ENCODE peak calls at places on chromosome 9, in seven cellular contexts. Y, L, S, C, K, O and N are unnamed samples.

GRCh38 chr9:116096046-116096445 is 57.5 kb upstream of the PAPPA start:
- ATAC-seq in Y (no peak), L (no peak), S (no peak), C (no peak), K (no peak), O (no peak), N (no peak)

GRCh38 chr9:114908104-114908621 is 22.2 kb downstream of the TNFSF8 start:
- ATAC-seq in Y (peak), L (peak), S (peak), C (no peak), K (peak), O (no peak), N (no peak)

GRCh38 chr9:120336021-120336752 is 243.8 kb downstream of the CDK5RAP2 start:
- ATAC-seq in Y (no peak), L (no peak), S (no peak), C (no peak), K (no peak), O (no peak), N (no peak)

GRCh38 chr9:72443855-72444254 is 77.6 kb upstream of the TMC1 start:
- ATAC-seq in Y (no peak), L (no peak), S (peak), C (peak), K (peak), O (peak), N (no peak)

GRCh38 chr9:134800791-134801339 is 79.7 kb upstream of the FCN2 start:
- ATAC-seq in Y (no peak), L (no peak), S (no peak), C (no peak), K (no peak), O (peak), N (peak)

GRCh38 chr9:134544388-134545212 is 97.0 kb upstream of the COL5A1 start:
- ATAC-seq in Y (no peak), L (no peak), S (peak), C (no peak), K (peak), O (peak), N (peak)

GRCh38 chr9:13116292-13116691 is 163.2 kb downstream of the MPDZ start:
- ATAC-seq in Y (no peak), L (no peak), S (no peak), C (no peak), K (no peak), O (no peak), N (no peak)

GRCh38 chr9:18185196-18185595 is 288.8 kb upstream of the ADAMTSL1 start:
- ATAC-seq in Y (no peak), L (no peak), S (no peak), C (no peak), K (peak), O (no peak), N (no peak)

GRCh38 chr9:135440620-135441019 is 39.0 kb upstream of the PPP1R26 start:
- ATAC-seq in Y (no peak), L (no peak), S (no peak), C (no peak), K (no peak), O (no peak), N (no peak)

GRCh38 chr9:18706648-18707047 is 232.7 kb downstream of the ADAMTSL1 start:
- ATAC-seq in Y (no peak), L (no peak), S (no peak), C (no peak), K (peak), O (no peak), N (no peak)

GRCh38 chr9:75088646-75089368 is 493 bp downstream of the OSTF1 start:
- ATAC-seq in Y (peak), L (peak), S (peak), C (peak), K (peak), O (peak), N (peak)

GRCh38 chr9:33856247-33856646 is 39.3 kb downstream of the UBE2R2 start:
- ATAC-seq in Y (peak), L (peak), S (no peak), C (no peak), K (no peak), O (no peak), N (no peak)

GRCh38 chr9:2173170-2173569 is 158.0 kb downstream of the SMARCA2 start:
- ATAC-seq in Y (no peak), L (no peak), S (no peak), C (no peak), K (no peak), O (no peak), N (no peak)

GRCh38 chr9:95211028-95211427 is 106.5 kb downstream of the FANCC start:
- ATAC-seq in Y (no peak), L (no peak), S (no peak), C (no peak), K (no peak), O (no peak), N (no peak)

GRCh38 chr9:135674977-135675376 is 11.9 kb downstream of the LCN9 start:
- ATAC-seq in Y (no peak), L (no peak), S (no peak), C (no peak), K (no peak), O (no peak), N (no peak)

GRCh38 chr9:4927043-4927471 is 58.0 kb upstream of the JAK2 start:
- ATAC-seq in Y (no peak), L (no peak), S (no peak), C (no peak), K (no peak), O (no peak), N (no peak)

GRCh38 chr9:109652971-109653370 is 127.0 kb upstream of the PALM2AKAP2 start:
- ATAC-seq in Y (no peak), L (no peak), S (no peak), C (no peak), K (no peak), O (peak), N (no peak)

GRCh38 chr9:17532461-17532860 is 46.4 kb upstream of the SH3GL2 start:
- ATAC-seq in Y (no peak), L (no peak), S (no peak), C (no peak), K (no peak), O (no peak), N (no peak)

GRCh38 chr9:131284856-131285255 is 4.7 kb upstream of the PLPP7 start:
- ATAC-seq in Y (no peak), L (no peak), S (no peak), C (no peak), K (no peak), O (no peak), N (no peak)
- TF ChIP-seq CTCF in Y (no peak), L (no peak), S (no peak), C (no peak), K (no peak), O (no peak), N (no peak)

GRCh38 chr9:94160594-94161501 is 76.6 kb downstream of the PTPDC1 start:
- ATAC-seq in Y (no peak), L (no peak), S (no peak), C (no peak), K (no peak), O (no peak), N (no peak)
- TF ChIP-seq CTCF in Y (no peak), L (no peak), S (no peak), C (no peak), K (no peak), O (no peak), N (no peak)

DNA sequence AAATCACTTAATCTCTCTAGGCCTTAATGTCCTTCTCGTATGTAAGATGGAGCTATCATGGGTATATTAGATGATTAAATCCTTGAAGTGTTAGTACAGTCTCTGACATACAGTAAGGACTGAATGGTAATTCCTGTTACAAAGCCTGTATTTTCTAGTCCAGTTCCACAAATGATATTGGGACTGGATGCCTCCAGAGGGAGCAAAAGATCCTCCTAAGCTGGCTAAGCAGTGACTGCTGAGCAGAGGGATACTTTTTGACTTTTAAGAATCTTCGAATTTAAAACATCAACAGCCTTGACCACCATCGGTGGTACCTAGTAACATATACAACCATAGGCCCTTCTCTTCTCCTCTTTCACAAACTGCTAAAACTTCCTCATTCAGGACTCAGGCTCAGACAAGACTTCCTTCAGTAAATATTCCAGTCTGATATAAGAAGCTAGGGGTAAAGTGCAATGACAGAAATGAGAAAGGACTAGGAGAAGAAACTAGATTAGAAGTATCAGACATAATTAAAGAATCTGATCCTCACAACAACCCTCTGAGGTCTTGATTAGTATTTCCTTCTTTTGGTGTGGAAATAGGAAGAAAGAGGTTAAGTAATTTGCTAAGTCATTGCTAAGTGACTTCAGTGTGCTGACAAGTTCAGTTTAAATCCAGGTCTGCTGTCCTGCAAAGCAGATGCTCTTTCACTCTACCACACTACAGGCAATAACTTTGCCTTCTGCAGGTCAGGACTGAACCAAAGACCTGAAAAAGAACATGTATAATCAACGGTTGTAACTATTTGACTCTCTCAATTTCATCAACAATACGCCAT is 13.9 kb downstream of the PTAR1 start:
- ATAC-seq in Y (no peak), L (no peak), S (peak), C (no peak), K (peak), O (no peak), N (no peak)
- TF ChIP-seq CTCF in Y (no peak), L (no peak), S (no peak), C (no peak), K (no peak), O (no peak), N (no peak)

GRCh38 chr9:132164604-132165362 is 2.9 kb downstream of the NTNG2 start:
- ATAC-seq in Y (peak), L (peak), S (no peak), C (no peak), K (no peak), O (peak), N (peak)

GRCh38 chr9:132168347-132168746 is 6.5 kb downstream of the NTNG2 start:
- ATAC-seq in Y (no peak), L (no peak), S (no peak), C (no peak), K (no peak), O (peak), N (no peak)

GRCh38 chr9:132167192-132167591 is 5.3 kb downstream of the NTNG2 start:
- ATAC-seq in Y (no peak), L (no peak), S (no peak), C (no peak), K (no peak), O (no peak), N (no peak)

GRCh38 chr9:132168851-132169250 is 7.0 kb downstream of the NTNG2 start:
- ATAC-seq in Y (no peak), L (no peak), S (no peak), C (no peak), K (no peak), O (no peak), N (no peak)

GRCh38 chr9:132166599-132166998 is 4.7 kb downstream of the NTNG2 start:
- ATAC-seq in Y (no peak), L (no peak), S (no peak), C (peak), K (peak), O (no peak), N (no peak)
- TF ChIP-seq CTCF in Y (no peak), L (no peak), S (no peak), C (no peak), K (no peak), O (no peak), N (no peak)

DNA sequence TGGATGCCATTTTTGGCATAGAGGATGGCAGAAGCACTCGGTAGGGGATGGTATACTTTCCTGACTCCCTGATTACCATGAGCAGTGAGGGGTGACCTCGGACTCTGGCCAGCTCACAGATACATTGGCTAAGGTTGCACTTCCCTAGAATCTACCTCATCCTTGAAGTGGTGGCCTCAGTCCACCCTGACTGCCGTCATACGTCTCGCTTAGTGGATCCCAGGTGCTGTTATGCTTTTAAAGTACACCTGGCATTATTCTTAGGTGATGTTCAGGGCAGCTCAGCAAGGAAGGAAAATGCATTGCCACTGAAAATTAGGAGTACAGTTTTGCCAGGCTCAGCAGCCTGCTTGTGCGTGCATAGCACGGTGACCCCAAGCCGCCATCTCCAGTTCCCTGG is 87.3 kb downstream of the SYK start:
- ATAC-seq in Y (no peak), L (no peak), S (no peak), C (no peak), K (no peak), O (no peak), N (no peak)
- TF ChIP-seq CTCF in Y (no peak), L (no peak), S (no peak), C (no peak), K (no peak), O (no peak), N (no peak)

GRCh38 chr9:34896112-34896511 is 62.0 kb upstream of the PHF24 start:
- ATAC-seq in Y (no peak), L (no peak), S (no peak), C (no peak), K (no peak), O (no peak), N (no peak)
- TF ChIP-seq CTCF in Y (no peak), L (no peak), S (no peak), C (peak), K (no peak), O (no peak), N (no peak)

GRCh38 chr9:38371495-38371894 is 21.0 kb upstream of the ALDH1B1 start:
- ATAC-seq in Y (peak), L (peak), S (peak), C (no peak), K (peak), O (no peak), N (peak)
- TF ChIP-seq CTCF in Y (peak), L (peak), S (peak), C (no peak), K (peak), O (no peak), N (peak)

GRCh38 chr9:121981118-121981883 is 111.8 kb downstream of the TTLL11 start:
- ATAC-seq in Y (no peak), L (no peak), S (no peak), C (no peak), K (no peak), O (no peak), N (no peak)

GRCh38 chr9:121987312-121987711 is 105.8 kb downstream of the TTLL11 start:
- ATAC-seq in Y (peak), L (no peak), S (no peak), C (no peak), K (peak), O (peak), N (no peak)

GRCh38 chr9:121989010-121989409 is 104.1 kb downstream of the TTLL11 start:
- ATAC-seq in Y (no peak), L (no peak), S (peak), C (no peak), K (peak), O (no peak), N (no peak)

GRCh38 chr9:121984726-121985402 is 108.2 kb downstream of the TTLL11 start:
- ATAC-seq in Y (peak), L (no peak), S (peak), C (no peak), K (no peak), O (peak), N (no peak)

DNA sequence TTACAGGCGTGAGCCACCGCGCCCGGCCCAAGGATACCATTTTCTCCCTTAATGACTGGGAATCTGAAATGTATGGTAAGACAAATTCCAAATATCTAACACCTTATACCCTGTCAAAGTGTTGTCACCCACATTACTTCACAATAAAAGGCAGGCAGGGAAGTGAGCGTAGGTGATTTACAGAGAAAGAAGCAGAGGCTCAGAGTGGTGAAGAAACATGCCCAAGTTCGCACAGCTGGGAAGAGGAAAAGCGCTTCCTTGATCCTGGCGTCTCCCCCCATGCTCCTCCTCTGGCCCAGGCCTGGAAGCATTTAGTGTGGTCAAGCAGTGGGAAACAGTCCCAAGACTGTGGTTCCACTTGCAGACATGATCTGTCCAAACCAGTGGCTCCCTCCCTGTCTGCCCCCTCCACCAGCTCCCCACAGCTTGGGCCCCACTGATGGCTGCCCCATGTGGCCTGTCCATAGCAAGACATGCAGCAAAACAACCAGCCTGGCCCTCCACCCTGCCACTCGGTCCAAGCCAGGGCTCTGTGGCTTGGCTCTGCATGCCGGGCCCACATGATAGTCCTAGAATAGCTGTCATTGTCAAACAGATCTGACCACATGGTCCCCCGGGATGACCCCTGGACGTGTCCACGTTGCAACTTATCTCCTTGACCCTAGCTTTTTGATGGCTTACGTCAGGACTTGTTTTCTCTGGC is 107.2 kb downstream of the TTLL11 start:
- ATAC-seq in Y (no peak), L (no peak), S (no peak), C (no peak), K (peak), O (peak), N (no peak)
- TF ChIP-seq CTCF in Y (no peak), L (no peak), S (no peak), C (no peak), K (no peak), O (peak), N (no peak)

DNA sequence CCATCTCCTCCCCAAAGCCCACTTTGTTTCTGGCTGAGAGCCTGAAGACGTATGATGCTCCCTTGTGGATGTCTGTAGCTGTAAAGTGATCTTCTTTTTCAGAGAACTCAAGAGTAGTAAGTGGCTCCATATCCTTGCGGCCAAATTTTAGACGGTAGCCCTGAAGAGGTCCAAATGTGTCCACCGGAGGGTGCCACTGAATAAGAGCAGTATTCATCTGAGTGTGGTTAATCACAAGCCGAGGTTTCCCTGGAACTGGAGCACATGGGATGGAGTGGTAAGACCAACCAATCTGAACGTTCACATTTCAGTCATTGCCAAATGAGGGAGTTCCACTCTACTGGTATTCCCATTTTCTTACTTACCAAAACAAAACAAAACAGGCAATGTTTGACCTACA is 686.5 kb upstream of the DMAC1 start:
- ATAC-seq in Y (peak), L (no peak), S (no peak), C (no peak), K (no peak), O (peak), N (no peak)
- TF ChIP-seq CTCF in Y (peak), L (peak), S (peak), C (no peak), K (peak), O (peak), N (no peak)

DNA sequence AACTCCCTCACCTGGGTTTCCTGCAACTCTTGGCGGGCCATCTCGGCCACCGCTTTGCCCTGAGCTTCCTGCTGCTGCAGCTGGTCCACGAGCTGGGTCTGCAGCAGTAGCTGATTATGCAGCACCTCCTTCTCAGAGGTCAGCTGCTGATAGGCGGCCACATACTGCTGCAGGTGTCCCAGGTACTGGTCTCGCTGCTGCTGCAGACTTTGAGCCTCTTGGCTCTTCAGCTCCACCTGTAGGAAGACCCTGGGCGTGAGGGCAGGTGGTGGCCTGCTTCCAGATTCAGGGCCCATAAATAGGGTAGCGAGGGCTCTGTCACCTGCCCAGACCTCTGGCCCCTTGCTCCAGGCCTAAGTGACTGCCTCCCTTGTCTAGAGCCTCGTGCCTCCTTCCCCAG is 16.7 kb downstream of the GOLGA2 start:
- ATAC-seq in Y (no peak), L (no peak), S (no peak), C (no peak), K (no peak), O (no peak), N (no peak)
- TF ChIP-seq CTCF in Y (no peak), L (no peak), S (no peak), C (no peak), K (no peak), O (no peak), N (no peak)